ENCODE peak calls at places on chromosomes 1 and 21, in four cellular contexts. Z is esophagus squamous epithelium, N is MM.1S, S is Panc1. J is an unnamed sample.

GRCh38 chr1:243991650-243992049 is 59.4 kb upstream of the ZBTB18 start:
- DNase-seq in Z (no peak), N (no peak), S (no peak), J (no peak)

GRCh38 chr1:107669996-107670395 is 295.0 kb downstream of the VAV3 start:
- DNase-seq in Z (no peak), N (no peak), S (no peak), J (no peak)

GRCh38 chr21:15638856-15639549 is 90.8 kb upstream of the USP25 start:
- DNase-seq in Z (no peak), S (no peak), N (no peak), J (no peak)

GRCh38 chr1:159554681-159555080 is 18.9 kb upstream of the OR10J5 start:
- DNase-seq in N (no peak), Z (no peak), S (no peak), J (no peak)

GRCh38 chr21:44085491-44086321 is 21.5 kb upstream of the PWP2 start:
- DNase-seq in N (no peak), Z (no peak), S (no peak), J (peak)

GRCh38 chr1:56194911-56195310 is 384.5 kb downstream of the PLPP3 start:
- DNase-seq in Z (no peak), N (no peak), S (no peak), J (no peak)

GRCh38 chr1:40363721-40364120 is 9.8 kb upstream of the SMAP2 start:
- DNase-seq in Z (no peak), N (no peak), S (no peak), J (no peak)

GRCh38 chr1:109484519-109484975 is 842 bp downstream of the ATXN7L2 start:
- DNase-seq in N (no peak), S (no peak), Z (no peak), J (no peak)

GRCh38 chr1:235207202-235207565 is 46.1 kb upstream of the RBM34 start:
- DNase-seq in S (no peak), Z (no peak), N (peak), J (no peak)

GRCh38 chr1:31688233-31688918 is 15.4 kb downstream of the COL16A1 start:
- DNase-seq in Z (no peak), N (no peak), S (no peak), J (no peak)

GRCh38 chr1:30095451-30096025 is 627.8 kb downstream of the MATN1 start:
- DNase-seq in S (no peak), N (no peak), Z (no peak), J (no peak)

GRCh38 chr1:46735708-46736324 is 16.9 kb upstream of the EFCAB14 start:
- DNase-seq in Z (no peak), N (peak), S (no peak), J (no peak)

GRCh38 chr1:162055062-162055461 is 14.4 kb upstream of the NOS1AP start:
- DNase-seq in S (peak), N (no peak), Z (no peak), J (no peak)

GRCh38 chr1:84269286-84269685 is 32.2 kb upstream of the SAMD13 start:
- DNase-seq in S (no peak), Z (no peak), N (no peak), J (no peak)

GRCh38 chr21:45499201-45499750 is 43.0 kb downstream of the SLC19A1 start:
- DNase-seq in Z (no peak), S (no peak), N (no peak), J (no peak)

GRCh38 chr1:30413606-30414005 is 309.8 kb downstream of the MATN1 start:
- DNase-seq in N (no peak), Z (no peak), S (no peak), J (peak)

GRCh38 chr1:78713249-78713648 is 63.6 kb downstream of the IFI44 start:
- DNase-seq in N (no peak), S (no peak), Z (no peak), J (no peak)

GRCh38 chr1:197140123-197140522 is 6.3 kb downstream of the ASPM start:
- DNase-seq in Z (no peak), N (no peak), S (no peak), J (no peak)

GRCh38 chr1:53323316-53323715 is 4.6 kb downstream of the LRP8 start:
- DNase-seq in N (no peak), S (no peak), Z (no peak), J (no peak)

GRCh38 chr21:17454315-17455027 is 58.4 kb upstream of the CXADR start:
- DNase-seq in S (peak), Z (no peak), N (peak), J (no peak)

GRCh38 chr1:186574951-186575747 is 105.1 kb downstream of the PTGS2 start:
- DNase-seq in Z (no peak), N (no peak), S (no peak), J (no peak)

GRCh38 chr1:23013657-23014056 is 2.0 kb downstream of the TEX46 start:
- DNase-seq in N (no peak), S (no peak), Z (no peak), J (no peak)
- TF ChIP-seq CTCF in N (no peak), S (no peak), Z (no peak), J (no peak)

GRCh38 chr1:3821934-3822307 is 25.6 kb upstream of the LRRC47 start:
- DNase-seq in S (no peak), Z (no peak), N (no peak), J (no peak)

GRCh38 chr1:3819626-3820245 is 23.4 kb upstream of the LRRC47 start:
- DNase-seq in S (no peak), Z (no peak), N (no peak), J (no peak)

GRCh38 chr1:3822421-3822820 is 26.1 kb upstream of the LRRC47 start:
- DNase-seq in N (no peak), S (no peak), Z (no peak), J (no peak)

GRCh38 chr1:3820316-3820715 is 24.0 kb upstream of the LRRC47 start:
- DNase-seq in S (no peak), N (no peak), Z (no peak), J (no peak)

DNA sequence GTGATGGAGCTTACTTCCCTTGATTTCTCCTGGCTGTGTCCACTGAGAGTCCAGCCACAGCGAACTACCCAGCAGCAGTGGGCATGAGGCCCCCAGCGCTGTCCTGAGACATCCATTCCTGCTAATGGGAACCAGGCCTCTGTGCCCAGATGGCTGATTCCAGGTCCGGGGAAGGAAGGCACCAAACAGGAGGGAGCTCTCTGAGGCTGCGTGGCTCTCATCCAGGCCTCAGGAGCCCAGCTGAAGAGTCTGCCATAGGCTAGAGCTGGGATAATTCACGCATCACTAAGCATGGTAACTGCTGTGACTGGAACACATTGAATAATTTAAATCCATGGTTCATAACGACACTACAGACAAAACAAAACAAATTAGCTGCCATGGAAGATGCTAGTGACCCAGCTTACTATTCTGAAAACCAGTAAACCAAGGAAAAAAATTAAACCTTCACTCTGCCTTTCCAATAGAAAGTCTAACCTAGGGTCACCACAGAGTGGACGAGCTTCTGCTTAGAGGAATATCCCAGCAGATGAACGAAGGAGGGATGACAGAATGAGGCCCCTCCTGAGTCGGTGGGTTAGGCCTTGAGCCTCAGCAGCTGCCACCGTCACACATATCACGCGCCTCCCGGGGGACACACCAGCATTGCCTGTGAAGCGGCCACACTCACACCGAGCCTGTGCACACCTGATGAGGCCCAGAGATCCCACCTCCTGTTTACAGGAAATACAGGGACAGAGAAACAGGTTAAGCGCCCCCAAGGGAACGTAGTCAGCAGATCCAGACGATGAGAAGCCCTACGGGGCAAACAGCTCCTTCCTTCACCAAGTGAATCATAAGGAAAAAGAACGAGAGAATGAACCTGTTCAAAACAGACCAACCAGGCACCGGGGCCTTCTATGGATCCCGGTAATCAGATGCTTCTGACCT is 25.0 kb upstream of the LRRC47 start:
- DNase-seq in Z (no peak), N (no peak), S (no peak), J (no peak)
- TF ChIP-seq CTCF in Z (no peak), N (no peak), S (no peak), J (no peak)

DNA sequence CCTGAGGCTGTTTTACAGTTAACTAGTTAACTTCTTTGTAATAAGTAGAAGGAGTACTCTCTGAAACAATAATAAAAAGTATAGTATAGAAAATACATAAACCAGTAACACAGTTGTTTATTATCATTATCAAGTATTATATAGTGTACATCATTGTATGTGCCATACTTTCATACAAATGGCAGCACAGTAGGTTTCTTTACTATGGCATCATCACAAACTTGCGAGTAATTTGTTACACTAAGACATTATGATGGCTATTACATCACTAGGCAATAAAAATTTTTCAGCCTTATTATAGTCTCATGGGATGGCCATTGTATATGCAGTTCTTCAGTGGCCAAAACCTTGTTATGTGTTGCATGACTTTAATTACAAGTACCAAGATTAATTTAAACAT is 1376.5 kb upstream of the ADGRL2 start:
- DNase-seq in S (no peak), N (no peak), Z (no peak), J (no peak)
- TF ChIP-seq CTCF in S (no peak), N (no peak), Z (no peak), J (no peak)

GRCh38 chr1:89871768-89872473 is 51.1 kb downstream of the LRRC8D start:
- DNase-seq in S (no peak), N (no peak), Z (no peak), J (no peak)
- TF ChIP-seq CTCF in S (no peak), N (no peak), Z (no peak), J (no peak)

DNA sequence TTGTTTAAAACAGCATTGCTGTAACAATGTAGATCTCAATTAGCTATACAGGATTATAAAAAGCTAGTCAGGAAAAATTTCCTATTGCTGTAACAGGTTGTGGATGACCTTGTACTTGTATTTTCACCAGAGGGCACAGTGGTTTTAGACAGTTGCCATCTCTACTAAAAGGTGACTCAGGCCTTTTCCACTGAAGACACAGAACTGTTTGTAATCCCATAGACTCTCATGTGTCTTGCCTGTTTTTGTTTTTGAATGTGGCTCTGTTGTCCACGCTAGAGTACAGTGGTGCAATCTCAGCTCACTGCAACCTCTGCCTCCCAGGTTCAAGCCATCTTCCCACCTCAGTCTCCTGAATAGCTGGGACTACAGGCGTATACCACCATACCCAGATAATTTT is 5.9 kb downstream of the MTFR1L start:
- DNase-seq in Z (no peak), S (no peak), N (no peak), J (no peak)
- TF ChIP-seq CTCF in Z (no peak), S (no peak), N (no peak), J (no peak)

GRCh38 chr1:14782741-14783591 is 184.5 kb downstream of the KAZN start:
- DNase-seq in Z (no peak), S (no peak), N (no peak), J (no peak)
- TF ChIP-seq CTCF in Z (no peak), S (peak), N (peak), J (peak)

GRCh38 chr1:228074954-228075730 is 7.4 kb upstream of the ARF1 start:
- DNase-seq in N (no peak), S (no peak), Z (no peak), J (no peak)

GRCh38 chr1:228073061-228073869 is 9.2 kb upstream of the ARF1 start:
- DNase-seq in Z (no peak), S (no peak), N (no peak), J (no peak)

GRCh38 chr1:228075801-228076271 is 6.7 kb upstream of the ARF1 start:
- DNase-seq in Z (no peak), S (no peak), N (no peak), J (no peak)

GRCh38 chr1:228072658-228073043 is 9.9 kb upstream of the ARF1 start:
- DNase-seq in N (no peak), Z (no peak), S (no peak), J (no peak)

DNA sequence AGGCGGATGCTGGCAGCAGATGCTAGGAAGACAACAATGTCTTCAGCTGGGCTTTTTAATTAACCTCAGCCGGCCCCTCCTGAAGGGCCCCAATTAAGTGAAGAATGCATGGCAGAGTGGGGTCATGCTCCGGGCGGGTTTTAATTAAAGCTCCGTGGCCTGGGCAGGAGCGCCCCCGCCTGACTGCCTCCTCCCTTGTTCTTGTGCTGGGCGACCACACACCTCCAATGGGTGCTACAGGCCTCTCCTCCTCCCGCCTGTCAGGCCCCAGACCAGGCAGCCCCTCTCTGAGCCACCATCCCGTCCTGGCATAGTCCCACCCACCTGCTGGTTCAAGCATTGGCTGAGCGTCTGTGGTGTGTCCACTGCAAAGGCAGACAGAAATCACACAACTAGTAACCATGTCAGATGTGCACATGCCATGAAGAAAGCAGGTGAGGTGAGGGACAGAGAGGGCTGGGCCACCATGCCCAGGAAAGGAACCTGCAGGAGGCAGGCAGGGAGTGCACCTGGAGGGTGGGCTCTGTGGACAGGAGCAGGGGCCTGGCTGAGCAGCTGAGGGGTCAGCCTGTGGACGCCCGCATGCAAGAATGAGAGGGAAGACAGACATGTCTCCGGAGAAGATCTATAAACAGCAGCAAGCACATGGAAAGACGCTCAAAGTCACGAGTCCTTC is 8.5 kb upstream of the ARF1 start:
- DNase-seq in N (no peak), S (no peak), Z (no peak), J (no peak)
- TF ChIP-seq CTCF in N (no peak), S (no peak), Z (no peak), J (no peak)

DNA sequence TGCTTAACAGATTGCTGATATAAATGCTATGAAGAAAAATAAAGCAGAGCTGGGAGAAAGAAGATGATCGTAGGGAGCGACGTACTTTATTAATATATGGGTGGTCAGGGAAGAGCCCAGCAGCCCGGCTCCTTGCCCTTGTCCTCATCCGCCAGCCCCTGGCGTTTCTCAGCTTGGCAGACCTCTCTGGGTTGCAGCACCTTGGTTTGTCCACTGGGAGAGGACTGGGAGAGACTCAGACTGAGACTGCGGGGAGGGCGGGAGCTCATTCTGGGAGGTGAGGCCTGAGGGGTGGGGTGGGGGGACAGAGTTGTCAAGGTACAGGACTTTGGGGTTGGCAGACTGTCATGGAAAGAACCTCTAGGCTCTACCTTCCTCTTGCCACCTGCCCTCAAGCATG is 3.3 kb upstream of the S100A3 start:
- DNase-seq in Z (no peak), S (no peak), N (no peak), J (no peak)
- TF ChIP-seq CTCF in Z (no peak), S (no peak), N (no peak), J (no peak)

DNA sequence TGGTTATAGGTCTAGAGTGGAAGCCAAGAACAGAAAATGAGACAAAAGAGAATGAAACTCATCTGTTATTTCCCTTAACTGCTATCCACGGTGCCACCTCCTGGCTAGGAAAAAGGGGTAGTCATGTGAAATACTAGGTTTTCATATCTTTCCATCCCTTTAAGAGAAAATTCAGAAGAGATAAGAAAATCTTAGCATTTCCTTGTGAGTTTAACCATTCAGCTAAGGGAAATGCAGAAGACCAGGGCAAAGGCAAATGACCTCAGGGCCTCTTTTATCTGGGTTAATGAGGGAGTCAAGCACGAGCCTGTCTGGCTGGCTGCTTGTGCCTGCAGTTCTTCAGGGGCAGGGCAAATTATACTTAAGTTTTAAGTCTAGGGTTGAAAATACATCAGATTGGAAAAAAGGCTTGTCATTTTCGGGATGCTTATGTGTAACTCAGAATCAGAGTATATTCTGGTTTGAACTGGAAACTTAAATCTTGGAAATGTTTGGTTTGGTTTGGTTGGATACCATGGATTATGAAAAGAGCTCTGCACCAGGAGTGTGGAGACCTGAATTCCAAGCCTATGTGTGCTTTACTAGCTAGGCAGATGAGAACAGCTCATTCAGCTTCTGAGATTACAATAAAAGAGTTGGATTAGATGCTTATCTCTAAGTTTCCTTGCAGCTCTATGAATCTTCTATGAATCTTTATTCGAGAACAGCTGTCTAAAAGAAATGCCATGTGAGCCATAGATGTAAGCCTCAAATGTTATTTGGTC is 19.9 kb downstream of the NIBAN1 start:
- DNase-seq in N (no peak), S (no peak), Z (no peak), J (no peak)
- TF ChIP-seq CTCF in N (no peak), S (no peak), Z (no peak), J (peak)

GRCh38 chr1:183583466-183583865 is 6.8 kb downstream of the NCF2 start:
- DNase-seq in S (no peak), N (no peak), Z (no peak), J (no peak)

GRCh38 chr1:183577897-183578470 is 12.3 kb downstream of the NCF2 start:
- DNase-seq in S (no peak), N (no peak), Z (no peak), J (no peak)

GRCh38 chr1:183582021-183582746 is 8.1 kb downstream of the NCF2 start:
- DNase-seq in Z (no peak), N (no peak), S (no peak), J (no peak)

GRCh38 chr1:183578846-183579245 is 11.4 kb downstream of the NCF2 start:
- DNase-seq in Z (no peak), N (no peak), S (no peak), J (no peak)

GRCh38 chr1:183580281-183580682 is 10.0 kb downstream of the NCF2 start:
- DNase-seq in S (peak), Z (no peak), N (peak), J (no peak)
- TF ChIP-seq CTCF in S (no peak), Z (no peak), N (peak), J (peak)